ENCODE peak calls at places on chromosomes 7 and 10, in seven cellular contexts. A, V, C, R, T, G and H are unnamed samples.

GRCh38 chr10:97683556-97684357 is 3.3 kb downstream of the AVPI1 start:
- DNase-seq in C (peak), G (no peak), A (no peak), V (peak), R (no peak), T (no peak), H (no peak)

GRCh38 chr10:126663880-126664279 is 6.6 kb downstream of the C10orf90 start:
- DNase-seq in R (no peak), C (no peak), G (no peak), V (no peak), A (no peak), T (no peak), H (no peak)

GRCh38 chr10:93993782-93994668 is at the start of gene PLCE1:
- DNase-seq in R (no peak), T (no peak), G (peak), V (peak), C (peak), A (no peak), H (no peak)

GRCh38 chr7:101792051-101792651 is 25.3 kb upstream of the CUX1 start:
- DNase-seq in C (no peak), V (peak), R (no peak), A (no peak), T (peak), G (peak), H (no peak)

GRCh38 chr7:157302314-157302711 is 34.5 kb upstream of the DNAJB6 start:
- DNase-seq in T (peak), G (peak), R (peak), A (no peak), C (peak), V (peak), H (no peak)

GRCh38 chr10:62231371-62231770 is 37.3 kb downstream of the RTKN2 start:
- DNase-seq in G (no peak), T (no peak), C (no peak), R (no peak), V (no peak), A (no peak), H (no peak)

GRCh38 chr10:101161494-101162299 is 30.6 kb downstream of the TLX1 start:
- DNase-seq in G (peak), R (peak), C (peak), V (peak), T (peak), A (peak), H (no peak)

GRCh38 chr10:77909755-77910375 is 16.7 kb downstream of the DLG5 start:
- DNase-seq in R (no peak), T (no peak), A (no peak), C (peak), V (no peak), G (no peak), H (no peak)

GRCh38 chr7:40658731-40659130 is 523.9 kb downstream of the SUGCT start:
- DNase-seq in G (no peak), R (no peak), A (no peak), T (no peak), V (no peak), C (no peak), H (no peak)

GRCh38 chr7:150383710-150384397 is 4.7 kb downstream of the ZNF775 start:
- DNase-seq in A (no peak), G (peak), T (peak), C (peak), R (no peak), V (peak), H (no peak)

GRCh38 chr7:120990468-120991118 is 2.1 kb downstream of the CPED1 start:
- DNase-seq in G (no peak), R (no peak), C (no peak), V (no peak), A (no peak), T (no peak), H (no peak)

GRCh38 chr10:103849880-103850571 is 5.3 kb downstream of the SH3PXD2A start:
- DNase-seq in V (peak), T (no peak), G (no peak), C (no peak), A (no peak), R (peak), H (no peak)

GRCh38 chr7:43018446-43018845 is 86.3 kb downstream of the MRPL32 start:
- DNase-seq in C (no peak), T (no peak), R (no peak), G (no peak), A (peak), V (no peak), H (no peak)

GRCh38 chr10:24701447-24701846 is 22.2 kb downstream of the ARHGAP21 start:
- DNase-seq in C (no peak), G (no peak), V (no peak), R (no peak), A (no peak), T (no peak), H (no peak)

GRCh38 chr10:91567815-91568214 is 65.1 kb downstream of the PPP1R3C start:
- DNase-seq in T (no peak), G (no peak), R (no peak), V (no peak), C (no peak), A (no peak), H (no peak)

GRCh38 chr7:148472406-148472805 is 118.2 kb upstream of the C7orf33 start:
- DNase-seq in V (no peak), R (no peak), A (no peak), G (no peak), T (no peak), C (no peak), H (no peak)

GRCh38 chr7:35714862-35715261 is 19.9 kb upstream of the HERPUD2 start:
- DNase-seq in A (no peak), C (no peak), R (no peak), V (no peak), T (no peak), G (peak), H (no peak)

GRCh38 chr10:24307696-24308476 is 98.9 kb downstream of the KIAA1217 start:
- DNase-seq in A (no peak), C (no peak), V (no peak), T (peak), G (no peak), R (no peak), H (no peak)

GRCh38 chr7:151402029-151402835 is 7.6 kb downstream of the WDR86 start:
- DNase-seq in V (peak), R (no peak), A (no peak), T (no peak), C (no peak), G (no peak), H (no peak)

GRCh38 chr10:34994565-34995142 is 95.5 kb downstream of the CUL2 start:
- DNase-seq in V (no peak), T (peak), C (peak), R (peak), G (peak), A (peak), H (no peak)

GRCh38 chr7:26346611-26347200 is 55.0 kb downstream of the SNX10 start:
- DNase-seq in C (peak), V (no peak), A (peak), G (peak), T (no peak), R (no peak), H (no peak)

GRCh38 chr10:100311307-100311706 is 18.7 kb downstream of the PKD2L1 start:
- DNase-seq in V (no peak), A (no peak), C (no peak), G (no peak), T (no peak), R (no peak), H (no peak)

GRCh38 chr10:79073784-79074432 is 5.1 kb downstream of the ZMIZ1 start:
- DNase-seq in A (no peak), R (no peak), C (peak), V (peak), G (no peak), T (no peak), H (no peak)

GRCh38 chr7:2893411-2893861 is 49.3 kb upstream of the GNA12 start:
- DNase-seq in G (no peak), T (no peak), C (no peak), V (no peak), A (no peak), R (no peak), H (no peak)

GRCh38 chr7:2892571-2892970 is 48.5 kb upstream of the GNA12 start:
- DNase-seq in V (no peak), A (no peak), G (no peak), T (no peak), R (no peak), C (no peak), H (no peak)

GRCh38 chr7:2897023-2897422 is 52.9 kb upstream of the GNA12 start:
- DNase-seq in C (no peak), T (no peak), V (no peak), A (no peak), R (no peak), G (no peak), H (no peak)

GRCh38 chr7:2894118-2894940 is 50.2 kb upstream of the GNA12 start:
- DNase-seq in V (no peak), T (no peak), R (no peak), A (no peak), G (no peak), C (peak), H (no peak)

DNA sequence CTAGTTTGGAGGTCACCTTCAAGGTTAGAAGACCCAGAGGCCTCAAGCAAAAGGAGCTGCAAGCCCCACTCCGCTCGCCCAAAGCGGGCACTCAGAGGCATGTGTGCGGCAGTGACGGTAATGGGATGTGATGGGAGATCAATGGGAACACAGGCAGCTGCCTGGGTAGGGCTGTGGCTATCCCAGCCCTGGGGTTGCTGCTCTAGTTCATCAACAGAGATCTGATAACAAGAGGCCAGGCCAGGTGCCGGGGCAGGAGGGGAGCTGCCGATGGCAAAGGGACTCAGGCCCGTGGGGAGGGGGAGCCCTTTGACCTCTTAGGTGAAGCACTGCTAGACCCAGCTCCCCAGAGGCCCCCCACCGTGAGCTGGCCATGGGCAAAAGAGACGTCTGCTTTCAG is 52.0 kb upstream of the GNA12 start:
- DNase-seq in A (no peak), G (no peak), R (no peak), T (no peak), V (no peak), C (no peak), H (no peak)
- H3K27ac ChIP-seq in A (no peak), G (no peak), R (no peak), T (no peak), V (no peak), C (no peak), H (no peak)

DNA sequence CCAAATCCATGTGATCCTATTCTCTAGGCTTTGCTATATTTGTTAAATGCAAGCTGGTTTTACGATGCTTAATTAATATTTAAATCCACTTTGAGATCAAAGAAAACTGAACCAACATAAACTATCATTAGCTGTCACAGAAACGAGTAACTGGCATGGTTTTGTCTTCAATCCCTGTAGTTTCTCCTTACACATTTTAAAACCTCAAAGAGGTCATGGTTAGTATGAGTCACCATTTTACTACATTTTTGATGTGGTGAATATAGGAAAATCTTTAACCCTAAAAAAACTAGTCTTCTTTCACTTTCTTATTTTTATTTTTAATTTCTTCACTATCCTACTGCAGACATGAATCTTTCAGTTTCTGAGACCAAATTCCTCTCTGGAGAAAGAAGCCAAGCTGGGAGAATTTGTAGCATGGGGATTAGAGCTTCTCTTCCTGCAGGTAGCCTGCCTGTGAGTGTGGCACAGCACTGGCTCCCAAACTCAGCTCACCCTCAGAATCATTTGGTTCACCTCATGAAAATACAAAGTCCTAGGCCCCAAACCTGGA is 8.7 kb upstream of the LIPM start:
- DNase-seq in G (no peak), T (no peak), V (no peak), C (no peak), A (no peak), R (no peak), H (no peak)
- TF ChIP-seq POLR2AphosphoS5 in G (no peak), T (no peak), V (no peak), C (no peak), A (no peak), R (no peak), H (no peak)

DNA sequence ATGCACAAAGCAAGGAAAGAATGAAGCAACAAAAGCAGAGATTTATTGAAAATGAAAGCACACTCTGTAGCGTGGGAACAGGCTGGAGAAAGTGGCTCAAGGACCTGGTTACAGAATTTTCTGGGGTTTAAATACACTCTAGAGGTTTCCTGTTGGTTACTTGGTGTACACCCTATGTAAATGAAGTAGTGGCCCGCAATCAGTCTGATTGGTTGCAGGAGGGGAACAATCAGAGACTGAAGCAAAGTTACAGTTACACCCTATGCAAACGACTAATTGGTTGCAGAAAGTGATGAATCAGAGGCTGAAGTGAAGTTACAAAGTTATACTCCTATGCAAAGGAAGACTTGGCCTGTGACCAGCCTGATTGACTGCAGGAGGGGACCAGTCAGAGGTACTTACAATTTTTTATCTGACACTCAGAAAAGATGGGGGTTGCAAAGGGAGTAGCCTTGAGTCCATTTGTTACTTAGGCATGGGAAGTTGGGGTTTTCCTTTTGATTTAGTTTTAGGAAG is 3.6 kb upstream of the MTPN start:
- DNase-seq in V (no peak), R (no peak), A (no peak), T (no peak), C (peak), G (no peak), H (no peak)
- H3K27ac ChIP-seq in V (peak), R (no peak), A (no peak), T (peak), C (peak), G (no peak), H (peak)

DNA sequence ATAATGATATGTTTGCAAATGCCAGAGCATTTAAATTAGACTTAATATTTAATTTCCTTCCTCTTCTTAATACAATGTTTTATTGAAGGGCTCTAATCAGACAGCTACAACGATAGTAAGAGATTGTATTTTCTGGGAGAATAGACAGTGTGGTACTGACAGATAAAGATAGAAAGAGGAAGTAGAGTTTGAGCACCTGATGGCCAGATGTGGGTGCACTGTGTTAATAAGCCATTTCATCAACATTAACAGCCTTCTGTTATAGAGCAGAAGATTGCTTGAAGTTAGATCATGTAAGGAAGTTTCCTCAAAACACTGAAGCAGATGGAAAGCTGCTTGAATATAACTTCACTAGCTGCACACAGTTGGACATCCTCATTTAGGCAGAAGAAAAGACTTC is 309.2 kb downstream of the HGF start:
- DNase-seq in R (no peak), A (no peak), V (no peak), C (no peak), T (no peak), G (no peak), H (no peak)
- TF ChIP-seq POLR2AphosphoS5 in R (no peak), A (no peak), V (no peak), C (no peak), T (no peak), G (no peak), H (no peak)

GRCh38 chr10:3108033-3108432 is 40.7 kb downstream of the PFKP start:
- DNase-seq in A (no peak), T (no peak), V (no peak), G (no peak), C (no peak), R (no peak), H (no peak)

GRCh38 chr10:3109633-3110032 is 42.3 kb downstream of the PFKP start:
- DNase-seq in V (no peak), C (no peak), R (no peak), A (no peak), G (no peak), T (no peak), H (no peak)

GRCh38 chr10:3109196-3109595 is 41.8 kb downstream of the PFKP start:
- DNase-seq in C (no peak), T (no peak), V (no peak), A (no peak), R (no peak), G (no peak), H (no peak)

GRCh38 chr10:3107426-3107961 is 40.1 kb downstream of the PFKP start:
- DNase-seq in G (peak), T (peak), V (peak), R (no peak), C (peak), A (no peak), H (no peak)

GRCh38 chr10:3108575-3109105 is 41.3 kb downstream of the PFKP start:
- DNase-seq in A (no peak), G (no peak), C (no peak), T (no peak), R (no peak), V (no peak), H (no peak)
- H3K27ac ChIP-seq in A (no peak), G (no peak), C (no peak), T (no peak), R (no peak), V (no peak), H (no peak)

DNA sequence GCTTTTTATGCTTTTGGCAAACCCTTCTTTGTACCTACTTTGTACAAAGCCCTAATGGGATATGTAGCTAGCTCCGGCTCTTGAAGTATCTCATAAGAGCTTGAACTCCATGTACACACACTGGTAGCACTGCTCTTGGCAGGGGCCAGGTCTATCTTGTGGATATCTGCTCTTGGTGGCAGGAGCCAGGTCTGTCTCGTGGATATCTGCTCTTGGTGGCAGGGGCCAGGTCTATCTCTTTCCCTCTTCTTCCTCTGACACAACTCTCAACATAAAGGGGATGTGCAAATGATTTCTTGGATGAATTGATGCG is 91.9 kb downstream of the WNT2 start:
- DNase-seq in C (no peak), T (no peak), V (no peak), R (no peak), G (no peak), A (no peak), H (no peak)
- TF ChIP-seq POLR2AphosphoS5 in C (no peak), T (no peak), V (no peak), R (no peak), G (no peak), A (no peak), H (no peak)

GRCh38 chr7:134888141-134888740 is 98.1 kb upstream of the AGBL3 start:
- DNase-seq in T (no peak), A (no peak), C (no peak), R (no peak), G (no peak), V (no peak), H (no peak)
- H3K27ac ChIP-seq in T (peak), A (no peak), C (peak), R (no peak), G (no peak), V (peak), H (no peak)

GRCh38 chr7:100546129-100546867 is 7.3 kb downstream of the AGFG2 start:
- DNase-seq in G (no peak), V (no peak), R (no peak), C (peak), T (no peak), A (no peak), H (no peak)
- TF ChIP-seq POLR2AphosphoS5 in G (no peak), V (no peak), R (no peak), C (peak), T (no peak), A (no peak), H (no peak)

DNA sequence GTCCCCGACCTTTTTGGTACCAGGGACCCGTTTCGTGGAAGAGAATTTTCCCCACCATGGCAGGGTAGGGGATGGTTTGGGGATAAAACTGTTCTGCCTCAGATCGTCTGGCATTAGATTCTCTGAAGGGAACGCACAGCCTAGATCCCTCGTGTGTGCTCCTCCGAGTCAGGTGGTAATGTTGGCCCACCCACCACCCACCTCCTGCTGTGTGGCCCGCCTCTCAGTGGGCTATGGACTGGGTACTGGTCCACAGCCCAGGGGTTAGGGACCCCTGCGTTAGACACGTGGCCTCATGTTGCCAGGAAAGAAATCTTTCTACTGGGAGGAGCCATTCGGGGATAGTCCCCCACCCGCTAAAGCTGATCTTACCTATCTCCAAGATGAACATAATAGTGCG is 27.0 kb downstream of the PFKFB3 start:
- DNase-seq in C (no peak), A (no peak), R (no peak), V (no peak), T (no peak), G (no peak), H (no peak)
- H3K27ac ChIP-seq in C (no peak), A (no peak), R (no peak), V (no peak), T (no peak), G (no peak), H (no peak)

DNA sequence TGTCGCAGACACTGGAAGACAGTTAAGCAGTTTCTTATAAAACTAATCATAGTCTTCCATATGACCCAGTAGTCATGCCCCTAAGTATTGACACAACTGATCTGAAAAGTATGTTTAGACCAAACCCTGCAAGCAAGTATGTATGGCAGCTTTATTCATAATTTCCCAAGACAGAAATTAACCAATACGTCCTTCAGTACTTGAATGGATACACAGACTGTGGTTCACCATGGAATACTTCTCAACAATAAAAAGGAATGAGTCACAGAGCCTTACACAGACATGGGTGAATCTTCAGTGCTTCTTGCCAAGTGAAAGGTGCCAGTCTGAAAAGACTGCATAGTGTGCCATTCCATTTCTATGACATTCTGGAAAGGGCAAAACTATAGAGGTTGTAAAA is 50.2 kb upstream of the AKR1E2 start:
- DNase-seq in R (no peak), G (no peak), T (no peak), A (no peak), V (no peak), C (no peak), H (no peak)
- TF ChIP-seq POLR2AphosphoS5 in R (no peak), G (no peak), T (no peak), A (no peak), V (no peak), C (no peak), H (no peak)